ENCODE peak calls at places on chromosomes 13 and 19, in nine cellular contexts. L is bronchial epithelial cell; S is mucosa of descending colon; F is hepatocyte; C is CD8-positive, alpha-beta memory T cell; U is epithelial cell of esophagus; M is GM23248; H is cardiac fibroblast; T is fibroblast of lung. X is an unnamed sample.

GRCh38 chr13:113110852-113111315 is 5.3 kb downstream of the F7 start:
- DNase-seq in L (no peak), H (no peak), U (no peak), C (no peak), S (peak; percentile 21), M (no peak), F (no peak), T (no peak), X (no peak)

GRCh38 chr19:54937926-54938325 is 9.4 kb downstream of the NLRP7 start:
- DNase-seq in C (no peak), L (no peak), F (no peak), S (no peak), U (no peak), T (no peak), M (no peak), H (no peak), X (no peak)

GRCh38 chr13:31436478-31436877 is 236.7 kb downstream of the B3GLCT start:
- DNase-seq in F (no peak), C (no peak), H (peak; percentile 15), U (no peak), M (no peak), L (no peak), S (no peak), T (no peak), X (no peak)

GRCh38 chr19:8576273-8576993 is 809 bp downstream of the MYO1F start:
- DNase-seq in C (peak; percentile 29), F (no peak), L (no peak), U (no peak), T (no peak), M (no peak), H (no peak), S (no peak), X (no peak)

GRCh38 chr13:24834902-24835510 is 71.0 kb downstream of the RNF17 start:
- DNase-seq in U (no peak), C (no peak), M (no peak), T (no peak), S (no peak), L (no peak), H (no peak), F (peak; percentile 9), X (no peak)

GRCh38 chr13:20369886-20370361 is 137.8 kb upstream of the GJB6 start:
- DNase-seq in F (no peak), L (peak; percentile 90), M (no peak), T (no peak), S (no peak), C (no peak), H (no peak), U (peak; percentile 94), X (no peak)

GRCh38 chr13:92952161-92952560 is 274.4 kb upstream of the GPC6 start:
- DNase-seq in H (peak; percentile 59), U (no peak), F (no peak), S (no peak), M (no peak), L (no peak), T (no peak), C (no peak), X (no peak)

GRCh38 chr13:39603424-39603947 is 493 bp upstream of the LHFPL6 start:
- DNase-seq in T (peak; percentile 23), F (peak; percentile 35), C (no peak), U (peak; percentile 41), L (peak; percentile 41), S (no peak), H (peak; percentile 30), M (peak; percentile 70), X (no peak)

GRCh38 chr19:8453616-8454015 is 8.8 kb downstream of the HNRNPM start:
- DNase-seq in M (no peak), S (no peak), H (no peak), U (no peak), L (no peak), T (no peak), C (no peak), F (no peak), X (no peak)

GRCh38 chr19:54178581-54179261 is 5.8 kb upstream of the TMC4 start:
- DNase-seq in C (peak; percentile 40), T (no peak), F (no peak), L (no peak), S (peak; percentile 55), H (no peak), M (peak; percentile 30), U (no peak), X (no peak)

GRCh38 chr19:46824887-46825730 is 25.5 kb downstream of the AP2S1 start:
- DNase-seq in H (peak; percentile 24), T (peak; percentile 26), U (no peak), C (no peak), M (peak; percentile 27), S (no peak), F (no peak), L (no peak), X (no peak)

GRCh38 chr19:14472202-14472961 is 2.8 kb downstream of the PTGER1 start:
- DNase-seq in T (peak; percentile 33), S (peak; percentile 73), F (peak; percentile 85), L (no peak), M (peak; percentile 78), U (peak; percentile 53), C (peak; percentile 83), H (peak; percentile 61), X (peak; percentile 65)

GRCh38 chr19:53870485-53870844 is 2.8 kb downstream of the MYADM start:
- DNase-seq in T (no peak), U (no peak), H (no peak), C (peak; percentile 30), M (no peak), L (no peak), F (peak; percentile 44), S (peak; percentile 66), X (no peak)

GRCh38 chr13:75857291-75857690 is 221.2 kb downstream of the LMO7 start:
- DNase-seq in T (no peak), C (no peak), F (no peak), S (no peak), L (no peak), U (no peak), M (no peak), H (no peak), X (no peak)

GRCh38 chr13:43261018-43261417 is 237.6 kb downstream of the DNAJC15 start:
- DNase-seq in F (no peak), U (peak; percentile 62), S (no peak), T (peak; percentile 65), M (peak; percentile 64), C (no peak), H (peak; percentile 53), L (peak; percentile 63), X (no peak)

GRCh38 chr19:1967087-1967608 is 26.2 kb downstream of the CSNK1G2 start:
- DNase-seq in T (no peak), U (no peak), M (no peak), C (peak; percentile 55), S (no peak), H (no peak), F (no peak), L (no peak), X (no peak)

GRCh38 chr13:66845393-66845792 is 384.7 kb downstream of the PCDH9 start:
- DNase-seq in F (no peak), U (no peak), H (no peak), M (no peak), L (no peak), T (no peak), S (peak; percentile 28), C (no peak), X (no peak)

GRCh38 chr13:110161112-110161897 is 145.7 kb downstream of the COL4A1 start:
- DNase-seq in L (no peak), U (peak; percentile 24), H (no peak), C (no peak), T (no peak), S (no peak), F (no peak), M (no peak), X (no peak)

GRCh38 chr13:85431720-85432119 is 367.5 kb downstream of the SLITRK6 start:
- DNase-seq in H (no peak), C (no peak), S (no peak), T (no peak), M (no peak), U (no peak), L (no peak), F (no peak), X (no peak)

GRCh38 chr13:74027161-74027779 is 106.9 kb downstream of the KLF12 start:
- DNase-seq in C (no peak), S (no peak), F (no peak), U (no peak), H (no peak), M (no peak), T (no peak), L (no peak), X (no peak)

GRCh38 chr13:57311009-57311586 is 144.1 kb downstream of the PRR20E start:
- DNase-seq in U (no peak), F (no peak), H (no peak), T (no peak), C (no peak), S (no peak), L (no peak), M (no peak), X (no peak)
- H3K4me3 ChIP-seq in U (no peak overlapping the region), F (no peak overlapping the region), H (no peak overlapping the region), T (no peak overlapping the region), C (no peak overlapping the region), S (no peak overlapping the region), L (no peak overlapping the region), M (no peak overlapping the region), X (no peak overlapping the region)

DNA sequence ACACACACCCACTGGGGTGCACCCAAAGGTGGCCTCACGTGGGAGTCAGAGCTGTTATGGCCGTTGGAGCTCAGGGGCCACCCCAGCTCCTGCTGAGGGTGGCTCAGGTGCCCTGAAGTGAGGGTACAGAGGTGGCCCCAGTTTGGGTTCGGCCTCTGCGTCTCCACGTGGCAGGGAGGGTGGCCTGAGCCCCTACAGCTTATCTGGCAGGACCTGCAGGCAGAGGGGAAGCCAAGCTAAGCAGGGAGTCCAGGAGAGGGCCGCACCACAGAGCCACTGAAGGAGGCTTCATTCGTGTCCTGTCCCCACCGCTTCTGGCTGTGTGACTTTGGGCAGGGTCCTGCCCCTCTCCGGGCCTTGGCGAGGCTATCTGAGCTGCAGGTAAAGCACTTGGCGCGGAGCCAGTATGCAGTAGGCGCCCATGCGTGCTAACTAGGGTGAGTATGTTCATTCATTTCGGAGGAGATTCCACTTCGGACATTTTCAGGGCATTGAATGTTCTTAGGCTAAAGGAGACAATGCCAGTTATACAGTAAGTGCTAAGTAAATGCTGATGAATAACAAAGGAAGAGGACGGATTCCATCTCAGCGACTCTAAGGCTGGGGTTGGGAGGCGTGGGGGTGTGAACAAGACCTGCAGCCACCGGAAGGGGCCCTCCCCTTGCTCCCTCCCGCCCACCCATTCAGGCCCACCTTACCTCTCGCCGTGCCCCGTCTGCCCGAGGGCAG is 4.9 kb downstream of the REX1BD start:
- DNase-seq in T (no peak), F (no peak), L (no peak), S (peak; percentile 56), C (no peak), H (no peak), U (no peak), M (peak; percentile 46), X (no peak)
- H3K4me3 ChIP-seq in T (no peak overlapping the region), F (no peak overlapping the region), L (no peak overlapping the region), S (no peak overlapping the region), C (no peak overlapping the region), H (no peak overlapping the region), U (no peak overlapping the region), M (peak overlapping the region; percentile 72), X (peak overlapping the region; percentile 42)

GRCh38 chr13:108304170-108305068 is 34.9 kb downstream of the TNFSF13B start:
- DNase-seq in T (no peak), M (no peak), S (no peak), F (peak; percentile 17), U (no peak), H (no peak), C (no peak), L (no peak), X (no peak)
- H3K4me3 ChIP-seq in T (no peak overlapping the region), M (no peak overlapping the region), S (no peak overlapping the region), F (no peak overlapping the region), U (no peak overlapping the region), H (no peak overlapping the region), C (no peak overlapping the region), L (no peak overlapping the region), X (no peak overlapping the region)

GRCh38 chr19:10010247-10010691 is at the start of gene COL5A3:
- DNase-seq in H (peak; percentile 77), F (no peak), S (peak; percentile 73), C (no peak), M (peak; percentile 84), L (peak; percentile 29), U (peak; percentile 50), T (peak; percentile 70), X (peak; percentile 58)
- H3K4me3 ChIP-seq in H (peak within 1 kb of the TSS; percentile 63), F (no peak within 1 kb of the TSS), S (no peak within 1 kb of the TSS), C (no peak within 1 kb of the TSS), M (peak within 1 kb of the TSS; percentile 74), L (peak within 1 kb of the TSS; percentile 15), U (peak within 1 kb of the TSS; percentile 24), T (peak within 1 kb of the TSS; percentile 60), X (peak within 1 kb of the TSS; percentile 45)

X was measured in tibial artery.